ENCODE peak calls at places on chromosomes 13 and 19, in five cellular contexts. One of them, this sample, is unnamed.

GRCh38 chr19:39078436-39079200 is 5.5 kb upstream of the ACP7 start:
- DNase-seq in IMR-90: peak
- DNase-seq in H1: no peak
- DNase-seq in mesendoderm: no peak
- DNase-seq in H9: no peak
- DNase-seq in this sample: peak

GRCh38 chr13:44685641-44686040 is 109.5 kb upstream of the TSC22D1 start:
- DNase-seq in IMR-90: no peak
- DNase-seq in H1: no peak
- DNase-seq in mesendoderm: no peak
- DNase-seq in H9: no peak
- DNase-seq in this sample: no peak

GRCh38 chr13:36475468-36475867 is 43.2 kb downstream of the CCNA1 start:
- DNase-seq in IMR-90: no peak
- DNase-seq in H1: peak
- DNase-seq in mesendoderm: peak
- DNase-seq in H9: peak
- DNase-seq in this sample: no peak

GRCh38 chr19:19420570-19421301 is 15.3 kb downstream of the GATAD2A start:
- DNase-seq in IMR-90: no peak
- DNase-seq in H1: no peak
- DNase-seq in mesendoderm: no peak
- DNase-seq in H9: no peak
- DNase-seq in this sample: no peak

GRCh38 chr13:46516624-46517318 is 36.2 kb upstream of the LRCH1 start:
- DNase-seq in IMR-90: no peak
- DNase-seq in H1: no peak
- DNase-seq in mesendoderm: no peak
- DNase-seq in H9: no peak
- DNase-seq in this sample: no peak

GRCh38 chr13:94494021-94494420 is 14.5 kb upstream of the DCT start:
- DNase-seq in IMR-90: no peak
- DNase-seq in H1: no peak
- DNase-seq in mesendoderm: no peak
- DNase-seq in H9: no peak
- DNase-seq in this sample: no peak

GRCh38 chr19:48630289-48631036 is 6.7 kb downstream of the DBP start:
- DNase-seq in IMR-90: no peak
- DNase-seq in H1: no peak
- DNase-seq in mesendoderm: peak
- DNase-seq in H9: peak
- DNase-seq in this sample: peak

GRCh38 chr13:112968910-112969691 is at the start of gene MCF2L:
- DNase-seq in IMR-90: peak
- DNase-seq in H1: no peak
- DNase-seq in mesendoderm: peak
- DNase-seq in H9: peak
- DNase-seq in this sample: no peak

GRCh38 chr19:32324631-32325215 is 20.7 kb upstream of the ZNF507 start:
- DNase-seq in IMR-90: peak
- DNase-seq in H1: no peak
- DNase-seq in mesendoderm: no peak
- DNase-seq in H9: no peak
- DNase-seq in this sample: no peak

GRCh38 chr13:29210676-29211075 is 384.8 kb downstream of the SLC7A1 start:
- DNase-seq in IMR-90: no peak
- DNase-seq in H1: no peak
- DNase-seq in mesendoderm: no peak
- DNase-seq in H9: no peak
- DNase-seq in this sample: no peak

GRCh38 chr13:114010401-114011101 is 36.7 kb upstream of the C13orf46 start:
- DNase-seq in IMR-90: no peak
- DNase-seq in H1: no peak
- DNase-seq in mesendoderm: no peak
- DNase-seq in H9: no peak
- DNase-seq in this sample: no peak

GRCh38 chr19:41330946-41331678 is 21.1 kb downstream of the CCDC97 start:
- DNase-seq in IMR-90: no peak
- DNase-seq in H1: no peak
- DNase-seq in mesendoderm: no peak
- DNase-seq in H9: peak
- DNase-seq in this sample: peak
- H2AK5ac ChIP-seq in IMR-90: no peak
- H2AK5ac ChIP-seq in H1: no peak
- H2AK5ac ChIP-seq in mesendoderm: no peak
- H2AK5ac ChIP-seq in H9: no peak
- H2AK5ac ChIP-seq in this sample: no peak

GRCh38 chr19:7018828-7019227 is 2.4 kb downstream of the MBD3L2B start:
- DNase-seq in IMR-90: no peak
- DNase-seq in H1: no peak
- DNase-seq in mesendoderm: no peak
- DNase-seq in H9: no peak
- DNase-seq in this sample: no peak
- H2AK5ac ChIP-seq in IMR-90: no peak
- H2AK5ac ChIP-seq in H1: no peak
- H2AK5ac ChIP-seq in mesendoderm: no peak
- H2AK5ac ChIP-seq in H9: no peak
- H2AK5ac ChIP-seq in this sample: no peak

GRCh38 chr19:5806133-5806489 is 1.2 kb downstream of the NRTN start:
- DNase-seq in IMR-90: no peak
- DNase-seq in H1: no peak
- DNase-seq in mesendoderm: no peak
- DNase-seq in H9: no peak
- DNase-seq in this sample: no peak
- H2AK5ac ChIP-seq in IMR-90: no peak
- H2AK5ac ChIP-seq in H1: no peak
- H2AK5ac ChIP-seq in mesendoderm: no peak
- H2AK5ac ChIP-seq in H9: no peak
- H2AK5ac ChIP-seq in this sample: no peak

GRCh38 chr19:40284501-40285352 is at the start of gene AKT2:
- DNase-seq in IMR-90: peak
- DNase-seq in H1: peak
- DNase-seq in mesendoderm: peak
- DNase-seq in H9: peak
- DNase-seq in this sample: no peak

GRCh38 chr19:40284251-40284500 is 969 bp downstream of the AKT2 start:
- DNase-seq in IMR-90: no peak
- DNase-seq in H1: no peak
- DNase-seq in mesendoderm: no peak
- DNase-seq in H9: no peak
- DNase-seq in this sample: no peak

GRCh38 chr19:40282209-40282580 is 3.0 kb downstream of the AKT2 start:
- DNase-seq in IMR-90: no peak
- DNase-seq in H1: no peak
- DNase-seq in mesendoderm: no peak
- DNase-seq in H9: no peak
- DNase-seq in this sample: no peak

GRCh38 chr19:40282920-40283319 is 2.2 kb downstream of the AKT2 start:
- DNase-seq in IMR-90: peak
- DNase-seq in H1: no peak
- DNase-seq in mesendoderm: no peak
- DNase-seq in H9: no peak
- DNase-seq in this sample: no peak

DNA sequence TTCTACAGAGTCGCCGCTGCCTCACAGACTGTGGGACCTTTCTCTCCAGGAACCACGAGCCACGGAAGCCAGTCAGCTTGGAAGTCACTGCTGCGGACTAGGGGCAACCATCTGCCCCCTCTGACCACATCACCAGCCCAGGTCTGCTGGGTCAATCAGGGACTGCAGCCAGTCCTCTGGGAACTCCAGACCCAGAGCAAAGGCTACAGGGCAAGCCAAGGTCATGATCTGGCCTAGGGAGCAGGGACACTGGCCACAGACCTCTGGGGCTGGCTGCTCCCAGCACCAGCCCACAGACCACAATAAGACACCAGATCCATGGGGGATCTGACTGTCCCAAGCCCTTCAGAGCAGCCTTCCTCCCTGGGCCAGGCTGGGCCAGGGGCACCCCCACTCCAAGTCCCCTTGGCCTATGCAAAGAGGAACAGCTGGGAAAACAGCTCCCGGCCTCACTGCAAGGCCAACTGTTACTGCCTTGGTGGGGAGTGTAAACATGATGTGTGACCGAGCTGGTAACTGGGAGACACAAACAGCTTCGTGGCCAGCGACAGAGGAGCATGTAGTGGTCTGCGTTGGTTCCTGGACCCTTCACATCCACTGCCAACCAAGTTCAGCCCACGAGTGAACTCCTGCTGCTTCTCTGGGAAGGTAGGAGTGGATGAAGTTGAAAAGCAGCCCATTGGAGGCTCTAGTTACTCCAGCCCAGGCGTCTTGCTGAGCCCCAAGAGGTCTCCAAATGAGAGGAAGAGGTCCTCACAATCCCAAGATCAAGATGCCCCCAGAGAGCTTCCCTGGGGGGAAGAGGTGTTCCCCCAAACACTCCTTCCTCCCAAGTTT is 1.5 kb downstream of the AKT2 start:
- DNase-seq in IMR-90: peak
- DNase-seq in H1: no peak
- DNase-seq in mesendoderm: no peak
- DNase-seq in H9: no peak
- DNase-seq in this sample: no peak
- H2AK5ac ChIP-seq in IMR-90: peak
- H2AK5ac ChIP-seq in H1: no peak
- H2AK5ac ChIP-seq in mesendoderm: no peak
- H2AK5ac ChIP-seq in H9: no peak
- H2AK5ac ChIP-seq in this sample: no peak

DNA sequence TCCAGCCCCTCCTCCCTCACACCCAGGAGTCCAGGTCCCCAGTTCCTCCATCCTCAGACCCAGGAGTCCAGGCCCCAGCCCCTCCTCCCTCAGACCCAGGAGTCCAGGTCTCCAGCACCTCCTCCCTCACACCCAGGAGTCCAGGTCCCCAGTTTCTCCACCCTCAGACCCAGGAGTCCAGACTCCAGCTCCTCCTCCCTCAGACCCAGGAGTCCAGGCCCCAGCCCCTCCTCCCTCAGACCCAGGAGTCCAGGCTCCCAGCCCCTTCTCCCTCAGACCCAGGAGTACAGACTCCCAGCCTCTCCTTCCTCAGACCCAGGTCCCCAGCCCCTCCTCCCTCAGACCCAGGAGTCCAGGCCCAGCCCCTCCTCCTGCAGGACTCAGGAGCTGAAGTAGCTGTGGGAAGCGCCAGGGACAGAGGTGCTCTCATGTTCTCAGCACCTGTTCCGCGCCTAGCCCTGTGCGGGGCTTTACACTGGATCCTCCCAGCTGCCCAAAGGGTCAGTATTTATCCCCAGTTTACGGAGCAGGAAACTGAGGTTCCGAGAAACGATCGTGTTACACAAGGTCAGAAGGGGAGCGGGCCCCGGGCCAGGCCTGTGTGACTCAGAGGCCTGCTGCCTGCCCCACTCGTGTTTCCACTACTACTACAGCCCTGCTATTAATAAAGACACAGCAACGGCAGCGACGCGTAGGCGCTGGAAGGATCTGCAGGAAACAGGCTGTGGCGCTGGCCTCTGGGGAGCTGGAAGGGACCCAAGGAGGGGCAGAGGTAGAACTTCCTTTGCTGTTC is 1.7 kb upstream of the SBK3 start:
- DNase-seq in IMR-90: peak
- DNase-seq in H1: no peak
- DNase-seq in mesendoderm: no peak
- DNase-seq in H9: no peak
- DNase-seq in this sample: no peak
- H2AK5ac ChIP-seq in IMR-90: peak
- H2AK5ac ChIP-seq in H1: no peak
- H2AK5ac ChIP-seq in mesendoderm: no peak
- H2AK5ac ChIP-seq in H9: no peak
- H2AK5ac ChIP-seq in this sample: no peak